ENCODE peak calls at places on chromosomes 1 and 21, in four cellular contexts. One of them, this sample, is unnamed.

GRCh38 chr1:206606867-206607266 is 5.4 kb downstream of the EIF2D start:
- DNase-seq in NCI-H1092: peak
- DNase-seq in WTC11: no peak
- DNase-seq in DMS 273 treated with DMSO at 0.1 percent for 48 hours: peak
- DNase-seq in this sample: no peak

GRCh38 chr1:248782311-248782887 is 26.8 kb upstream of the LYPD8 start:
- DNase-seq in NCI-H1092: no peak
- DNase-seq in WTC11: no peak
- DNase-seq in DMS 273 treated with DMSO at 0.1 percent for 48 hours: no peak
- DNase-seq in this sample: no peak

GRCh38 chr1:220889848-220890287 is 10.6 kb downstream of the HLX start:
- DNase-seq in NCI-H1092: no peak
- DNase-seq in WTC11: no peak
- DNase-seq in DMS 273 treated with DMSO at 0.1 percent for 48 hours: no peak
- DNase-seq in this sample: no peak

GRCh38 chr1:234970731-234971476 is 157.7 kb downstream of the TOMM20 start:
- DNase-seq in NCI-H1092: peak
- DNase-seq in WTC11: peak
- DNase-seq in DMS 273 treated with DMSO at 0.1 percent for 48 hours: peak
- DNase-seq in this sample: peak

GRCh38 chr21:41437754-41438153 is 11.7 kb downstream of the MX1 start:
- DNase-seq in NCI-H1092: no peak
- DNase-seq in WTC11: no peak
- DNase-seq in DMS 273 treated with DMSO at 0.1 percent for 48 hours: no peak
- DNase-seq in this sample: no peak

GRCh38 chr21:39004776-39005605 is 178.3 kb downstream of the PSMG1 start:
- DNase-seq in NCI-H1092: peak
- DNase-seq in WTC11: no peak
- DNase-seq in DMS 273 treated with DMSO at 0.1 percent for 48 hours: no peak
- DNase-seq in this sample: no peak

GRCh38 chr21:19048088-19048672 is 644.6 kb upstream of the TMPRSS15 start:
- DNase-seq in NCI-H1092: no peak
- DNase-seq in WTC11: no peak
- DNase-seq in DMS 273 treated with DMSO at 0.1 percent for 48 hours: no peak
- DNase-seq in this sample: no peak

GRCh38 chr1:206112600-206113301 is 4.4 kb downstream of the AVPR1B start:
- DNase-seq in NCI-H1092: peak
- DNase-seq in WTC11: no peak
- DNase-seq in DMS 273 treated with DMSO at 0.1 percent for 48 hours: no peak
- DNase-seq in this sample: no peak

GRCh38 chr1:25018110-25018470 is 88.0 kb upstream of the RUNX3 start:
- DNase-seq in NCI-H1092: no peak
- DNase-seq in WTC11: no peak
- DNase-seq in DMS 273 treated with DMSO at 0.1 percent for 48 hours: no peak
- DNase-seq in this sample: no peak

GRCh38 chr1:234607091-234608025 is 2.6 kb downstream of the IRF2BP2 start:
- DNase-seq in NCI-H1092: peak
- DNase-seq in WTC11: peak
- DNase-seq in DMS 273 treated with DMSO at 0.1 percent for 48 hours: no peak
- DNase-seq in this sample: peak

GRCh38 chr1:246780264-246780663 is 56.1 kb downstream of the SCCPDH start:
- DNase-seq in NCI-H1092: no peak
- DNase-seq in WTC11: no peak
- DNase-seq in DMS 273 treated with DMSO at 0.1 percent for 48 hours: no peak
- DNase-seq in this sample: no peak

GRCh38 chr1:154546264-154547043 is 12.0 kb downstream of the UBE2Q1 start:
- DNase-seq in NCI-H1092: peak
- DNase-seq in WTC11: peak
- DNase-seq in DMS 273 treated with DMSO at 0.1 percent for 48 hours: no peak
- DNase-seq in this sample: peak

GRCh38 chr1:230842801-230843200 is 25.5 kb downstream of the C1orf198 start:
- DNase-seq in NCI-H1092: no peak
- DNase-seq in WTC11: no peak
- DNase-seq in DMS 273 treated with DMSO at 0.1 percent for 48 hours: no peak
- DNase-seq in this sample: no peak

GRCh38 chr21:37065561-37066177 is 7.2 kb downstream of the PIGP start:
- DNase-seq in NCI-H1092: no peak
- DNase-seq in WTC11: no peak
- DNase-seq in DMS 273 treated with DMSO at 0.1 percent for 48 hours: no peak
- DNase-seq in this sample: no peak

GRCh38 chr1:38072858-38073257 is 26.3 kb upstream of the POU3F1 start:
- DNase-seq in NCI-H1092: no peak
- DNase-seq in WTC11: no peak
- DNase-seq in DMS 273 treated with DMSO at 0.1 percent for 48 hours: no peak
- DNase-seq in this sample: no peak

GRCh38 chr1:64986903-64987871 is 20.8 kb upstream of the JAK1 start:
- DNase-seq in NCI-H1092: no peak
- DNase-seq in WTC11: no peak
- DNase-seq in DMS 273 treated with DMSO at 0.1 percent for 48 hours: no peak
- DNase-seq in this sample: no peak

GRCh38 chr1:14612281-14612680 is 13.8 kb downstream of the KAZN start:
- DNase-seq in NCI-H1092: no peak
- DNase-seq in WTC11: no peak
- DNase-seq in DMS 273 treated with DMSO at 0.1 percent for 48 hours: no peak
- DNase-seq in this sample: no peak

GRCh38 chr1:93666613-93667384 is 14.8 kb downstream of the BCAR3 start:
- DNase-seq in NCI-H1092: no peak
- DNase-seq in WTC11: peak
- DNase-seq in DMS 273 treated with DMSO at 0.1 percent for 48 hours: no peak
- DNase-seq in this sample: no peak

GRCh38 chr1:208154679-208155078 is 89.5 kb downstream of the PLXNA2 start:
- DNase-seq in NCI-H1092: no peak
- DNase-seq in WTC11: no peak
- DNase-seq in DMS 273 treated with DMSO at 0.1 percent for 48 hours: no peak
- DNase-seq in this sample: no peak

GRCh38 chr1:200130552-200130951 is 103.0 kb downstream of the NR5A2 start:
- DNase-seq in NCI-H1092: no peak
- DNase-seq in WTC11: no peak
- DNase-seq in DMS 273 treated with DMSO at 0.1 percent for 48 hours: no peak
- DNase-seq in this sample: no peak

GRCh38 chr1:198935371-198935921 is 296.6 kb downstream of the PTPRC start:
- DNase-seq in NCI-H1092: peak
- DNase-seq in WTC11: no peak
- DNase-seq in DMS 273 treated with DMSO at 0.1 percent for 48 hours: peak
- DNase-seq in this sample: peak

GRCh38 chr1:20964540-20965484 is 177.7 kb upstream of the HP1BP3 start:
- DNase-seq in NCI-H1092: peak
- DNase-seq in WTC11: no peak
- DNase-seq in DMS 273 treated with DMSO at 0.1 percent for 48 hours: no peak
- DNase-seq in this sample: no peak

GRCh38 chr1:20717452-20718342 is at the start of gene KIF17:
- DNase-seq in NCI-H1092: peak
- DNase-seq in WTC11: peak
- DNase-seq in DMS 273 treated with DMSO at 0.1 percent for 48 hours: no peak
- DNase-seq in this sample: peak

GRCh38 chr1:230459463-230459862 is 33.3 kb upstream of the PGBD5 start:
- DNase-seq in NCI-H1092: peak
- DNase-seq in WTC11: no peak
- DNase-seq in DMS 273 treated with DMSO at 0.1 percent for 48 hours: peak
- DNase-seq in this sample: no peak

GRCh38 chr1:201251411-201251810 is 31.9 kb upstream of the PKP1 start:
- DNase-seq in NCI-H1092: no peak
- DNase-seq in WTC11: no peak
- DNase-seq in DMS 273 treated with DMSO at 0.1 percent for 48 hours: no peak
- DNase-seq in this sample: no peak

GRCh38 chr1:89673251-89673650 is 40.3 kb downstream of the LRRC8C start:
- DNase-seq in NCI-H1092: no peak
- DNase-seq in WTC11: no peak
- DNase-seq in DMS 273 treated with DMSO at 0.1 percent for 48 hours: no peak
- DNase-seq in this sample: no peak

GRCh38 chr21:41778974-41779600 is 12.2 kb upstream of the RIPK4 start:
- DNase-seq in NCI-H1092: peak
- DNase-seq in WTC11: peak
- DNase-seq in DMS 273 treated with DMSO at 0.1 percent for 48 hours: no peak
- DNase-seq in this sample: no peak

GRCh38 chr1:79457825-79458224 is 451.3 kb upstream of the ADGRL4 start:
- DNase-seq in NCI-H1092: no peak
- DNase-seq in WTC11: no peak
- DNase-seq in DMS 273 treated with DMSO at 0.1 percent for 48 hours: no peak
- DNase-seq in this sample: no peak